ENCODE peak calls at places on chromosomes 4 and X, in four cellular contexts. E, A, S and N are unnamed samples.

GRCh38 chr4:78776729-78777555 is 792 bp downstream of the BMP2K start:
- DNase-seq in E (peak), A (peak), S (peak), N (peak)

GRCh38 chrX:111447298-111447697 is 35.3 kb upstream of the DCX start:
- DNase-seq in E (peak), A (peak), S (peak), N (peak)

GRCh38 chr4:83370640-83370906 is 35.9 kb upstream of the HPSE start:
- DNase-seq in E (no peak), A (no peak), S (peak), N (no peak)

GRCh38 chrX:133929836-133930464 is 55.4 kb downstream of the GPC3 start:
- DNase-seq in E (no peak), A (no peak), S (no peak), N (no peak)

GRCh38 chr4:76977113-76977512 is 27.6 kb downstream of the SEPTIN11 start:
- DNase-seq in E (no peak), A (no peak), S (no peak), N (no peak)

GRCh38 chrX:153922932-153923857 is 2.9 kb downstream of the ARHGAP4 start:
- DNase-seq in E (peak), A (peak), S (peak), N (peak)

GRCh38 chrX:39826813-39827543 is 270.8 kb downstream of the BCOR start:
- DNase-seq in E (no peak), A (no peak), S (no peak), N (no peak)

GRCh38 chrX:107677501-107677901 is 49.2 kb downstream of the PRPS1 start:
- DNase-seq in E (no peak), A (peak), S (peak), N (peak)

GRCh38 chrX:41563881-41564280 is 116.7 kb downstream of the NYX start:
- DNase-seq in E (no peak), A (no peak), S (peak), N (no peak)

GRCh38 chr4:110633358-110634319 is 10.8 kb upstream of the PITX2 start:
- DNase-seq in E (no peak), A (no peak), S (no peak), N (no peak)